ENCODE peak calls at places on chromosomes 7 and 10, in six cellular contexts. One of them, this sample, is unnamed.

GRCh38 chr10:92011560-92012214 is 88.1 kb downstream of the BTAF1 start:
- DNase-seq in HCT116: peak; percentile 69
- DNase-seq in Panc1: peak; percentile 76
- DNase-seq in HepG2: peak; percentile 12
- DNase-seq in SK-N-SH: no peak
- DNase-seq in H1: no peak
- DNase-seq in this sample: peak; percentile 43

GRCh38 chr10:129963076-129963830 is 821 bp downstream of the EBF3 start:
- DNase-seq in HCT116: no peak
- DNase-seq in Panc1: no peak
- DNase-seq in HepG2: no peak
- DNase-seq in SK-N-SH: peak; percentile 64
- DNase-seq in H1: peak; percentile 65
- DNase-seq in this sample: no peak

GRCh38 chr7:113217314-113217713 is 99.0 kb upstream of the SMIM30 start:
- DNase-seq in HCT116: no peak
- DNase-seq in Panc1: no peak
- DNase-seq in HepG2: no peak
- DNase-seq in SK-N-SH: no peak
- DNase-seq in H1: no peak
- DNase-seq in this sample: no peak

GRCh38 chr10:74008212-74008731 is 10.4 kb downstream of the VCL start:
- DNase-seq in HCT116: no peak
- DNase-seq in Panc1: no peak
- DNase-seq in HepG2: no peak
- DNase-seq in SK-N-SH: peak; percentile 24
- DNase-seq in H1: no peak
- DNase-seq in this sample: no peak

GRCh38 chr10:123570051-123570897 is 95.9 kb upstream of the GPR26 start:
- DNase-seq in HCT116: no peak
- DNase-seq in Panc1: no peak
- DNase-seq in HepG2: no peak
- DNase-seq in SK-N-SH: no peak
- DNase-seq in H1: peak; percentile 39
- DNase-seq in this sample: no peak

GRCh38 chr10:14450041-14450491 is 119.3 kb upstream of the FRMD4A start:
- DNase-seq in HCT116: no peak
- DNase-seq in Panc1: no peak
- DNase-seq in HepG2: no peak
- DNase-seq in SK-N-SH: no peak
- DNase-seq in H1: no peak
- DNase-seq in this sample: no peak

GRCh38 chr10:91349381-91349780 is 60.8 kb upstream of the HECTD2 start:
- DNase-seq in HCT116: no peak
- DNase-seq in Panc1: no peak
- DNase-seq in HepG2: no peak
- DNase-seq in SK-N-SH: no peak
- DNase-seq in H1: no peak
- DNase-seq in this sample: no peak

GRCh38 chr7:44283381-44284211 is 41.8 kb downstream of the CAMK2B start:
- DNase-seq in HCT116: no peak
- DNase-seq in Panc1: no peak
- DNase-seq in HepG2: no peak
- DNase-seq in SK-N-SH: peak; percentile 41
- DNase-seq in H1: peak; percentile 38
- DNase-seq in this sample: no peak

GRCh38 chr7:24982917-24983316 is 2.9 kb upstream of the OSBPL3 start:
- DNase-seq in HCT116: no peak
- DNase-seq in Panc1: no peak
- DNase-seq in HepG2: peak; percentile 35
- DNase-seq in SK-N-SH: no peak
- DNase-seq in H1: no peak
- DNase-seq in this sample: no peak

GRCh38 chr10:317219-317868 is 182.1 kb downstream of the ZMYND11 start:
- DNase-seq in HCT116: no peak
- DNase-seq in Panc1: no peak
- DNase-seq in HepG2: no peak
- DNase-seq in SK-N-SH: no peak
- DNase-seq in H1: no peak
- DNase-seq in this sample: no peak

GRCh38 chr10:5921746-5922145 is 31.7 kb downstream of the FBH1 start:
- DNase-seq in HCT116: no peak
- DNase-seq in Panc1: no peak
- DNase-seq in HepG2: no peak
- DNase-seq in SK-N-SH: no peak
- DNase-seq in H1: no peak
- DNase-seq in this sample: no peak

GRCh38 chr10:91683976-91684375 is 51.1 kb upstream of the PPP1R3C start:
- DNase-seq in HCT116: no peak
- DNase-seq in Panc1: peak; percentile 22
- DNase-seq in HepG2: no peak
- DNase-seq in SK-N-SH: no peak
- DNase-seq in H1: no peak
- DNase-seq in this sample: no peak

GRCh38 chr10:3554121-3554522 is 230.9 kb downstream of the KLF6 start:
- DNase-seq in HCT116: no peak
- DNase-seq in Panc1: no peak
- DNase-seq in HepG2: no peak
- DNase-seq in SK-N-SH: no peak
- DNase-seq in H1: no peak
- DNase-seq in this sample: no peak

GRCh38 chr10:103429647-103430046 is 22.5 kb downstream of the CALHM2 start:
- DNase-seq in HCT116: no peak
- DNase-seq in Panc1: no peak
- DNase-seq in HepG2: no peak
- DNase-seq in SK-N-SH: no peak
- DNase-seq in H1: no peak
- DNase-seq in this sample: no peak

GRCh38 chr10:5948999-5949759 is 28.2 kb downstream of the IL15RA start:
- DNase-seq in HCT116: peak; percentile 32
- DNase-seq in Panc1: no peak
- DNase-seq in HepG2: peak; percentile 46
- DNase-seq in SK-N-SH: peak; percentile 65
- DNase-seq in H1: peak; percentile 80
- DNase-seq in this sample: peak; percentile 65

GRCh38 chr7:33905389-33906032 is at the start of gene BMPER:
- DNase-seq in HCT116: no peak
- DNase-seq in Panc1: no peak
- DNase-seq in HepG2: no peak
- DNase-seq in SK-N-SH: peak; percentile 79
- DNase-seq in H1: peak; percentile 67
- DNase-seq in this sample: no peak

GRCh38 chr7:24820730-24821044 is 63.4 kb upstream of the GSDME start:
- DNase-seq in HCT116: no peak
- DNase-seq in Panc1: peak; percentile 51
- DNase-seq in HepG2: peak; percentile 61
- DNase-seq in SK-N-SH: no peak
- DNase-seq in H1: no peak
- DNase-seq in this sample: no peak

GRCh38 chr10:114876602-114877300 is 55.2 kb downstream of the FHIP2A start:
- DNase-seq in HCT116: peak; percentile 74
- DNase-seq in Panc1: no peak
- DNase-seq in HepG2: peak; percentile 57
- DNase-seq in SK-N-SH: peak; percentile 80
- DNase-seq in H1: peak; percentile 87
- DNase-seq in this sample: peak; percentile 43

GRCh38 chr7:124992881-124993562 is 63.4 kb upstream of the POT1 start:
- DNase-seq in HCT116: no peak
- DNase-seq in Panc1: peak; percentile 39
- DNase-seq in HepG2: no peak
- DNase-seq in SK-N-SH: no peak
- DNase-seq in H1: no peak
- DNase-seq in this sample: peak; percentile 19

GRCh38 chr7:42617071-42617705 is 294.7 kb downstream of the C7orf25 start:
- DNase-seq in HCT116: no peak
- DNase-seq in Panc1: no peak
- DNase-seq in HepG2: no peak
- DNase-seq in SK-N-SH: no peak
- DNase-seq in H1: no peak
- DNase-seq in this sample: no peak

GRCh38 chr7:99623091-99623693 is 6.4 kb downstream of the ZSCAN25 start:
- DNase-seq in HCT116: no peak
- DNase-seq in Panc1: no peak
- DNase-seq in HepG2: no peak
- DNase-seq in SK-N-SH: no peak
- DNase-seq in H1: no peak
- DNase-seq in this sample: no peak

GRCh38 chr10:9645404-9645803 is 1372.3 kb upstream of the CELF2 start:
- DNase-seq in HCT116: no peak
- DNase-seq in Panc1: no peak
- DNase-seq in HepG2: no peak
- DNase-seq in SK-N-SH: no peak
- DNase-seq in H1: no peak
- DNase-seq in this sample: no peak

GRCh38 chr7:159126496-159127345 is 17.9 kb downstream of the VIPR2 start:
- DNase-seq in HCT116: no peak
- DNase-seq in Panc1: no peak
- DNase-seq in HepG2: no peak
- DNase-seq in SK-N-SH: no peak
- DNase-seq in H1: no peak
- DNase-seq in this sample: no peak

GRCh38 chr10:51421853-51422252 is 277.5 kb downstream of the CSTF2T start:
- DNase-seq in HCT116: no peak
- DNase-seq in Panc1: no peak
- DNase-seq in HepG2: no peak
- DNase-seq in SK-N-SH: no peak
- DNase-seq in H1: no peak
- DNase-seq in this sample: no peak

GRCh38 chr7:91168766-91169518 is 95.3 kb upstream of the FZD1 start:
- DNase-seq in HCT116: no peak
- DNase-seq in Panc1: no peak
- DNase-seq in HepG2: no peak
- DNase-seq in SK-N-SH: peak; percentile 59
- DNase-seq in H1: no peak
- DNase-seq in this sample: no peak

GRCh38 chr10:4663162-4663992 is 162.6 kb upstream of the AKR1E2 start:
- DNase-seq in HCT116: peak; percentile 97
- DNase-seq in Panc1: peak; percentile 94
- DNase-seq in HepG2: peak; percentile 85
- DNase-seq in SK-N-SH: no peak
- DNase-seq in H1: no peak
- DNase-seq in this sample: peak; percentile 61

GRCh38 chr10:86256690-86257315 is 109.8 kb downstream of the GRID1 start:
- DNase-seq in HCT116: no peak
- DNase-seq in Panc1: no peak
- DNase-seq in HepG2: no peak
- DNase-seq in SK-N-SH: peak; percentile 3
- DNase-seq in H1: peak; percentile 22
- DNase-seq in this sample: no peak

GRCh38 chr7:95324396-95324795 is at the start of gene PON1:
- DNase-seq in HCT116: no peak
- DNase-seq in Panc1: no peak
- DNase-seq in HepG2: no peak
- DNase-seq in SK-N-SH: peak; percentile 35
- DNase-seq in H1: no peak
- DNase-seq in this sample: peak; percentile 13

GRCh38 chr7:87545760-87546159 is 54.9 kb downstream of the ABCB1 start:
- DNase-seq in HCT116: no peak
- DNase-seq in Panc1: no peak
- DNase-seq in HepG2: no peak
- DNase-seq in SK-N-SH: no peak
- DNase-seq in H1: no peak
- DNase-seq in this sample: no peak

GRCh38 chr10:119306514-119306951 is 99.2 kb downstream of the GRK5 start:
- DNase-seq in HCT116: no peak
- DNase-seq in Panc1: no peak
- DNase-seq in HepG2: no peak
- DNase-seq in SK-N-SH: no peak
- DNase-seq in H1: no peak
- DNase-seq in this sample: peak; percentile 50
- TF ChIP-seq SIN3A in HCT116: no peak
- TF ChIP-seq SIN3A in Panc1: no peak
- TF ChIP-seq SIN3A in HepG2: no peak
- TF ChIP-seq SIN3A in SK-N-SH: no peak
- TF ChIP-seq SIN3A in H1: no peak
- TF ChIP-seq SIN3A in this sample: no peak

GRCh38 chr10:88092975-88093374 is 229.6 kb downstream of the PTEN start:
- DNase-seq in HCT116: no peak
- DNase-seq in Panc1: no peak
- DNase-seq in HepG2: no peak
- DNase-seq in SK-N-SH: peak; percentile 41
- DNase-seq in H1: no peak
- DNase-seq in this sample: no peak
- TF ChIP-seq SIN3A in HCT116: no peak
- TF ChIP-seq SIN3A in Panc1: no peak
- TF ChIP-seq SIN3A in HepG2: no peak
- TF ChIP-seq SIN3A in SK-N-SH: no peak
- TF ChIP-seq SIN3A in H1: no peak
- TF ChIP-seq SIN3A in this sample: no peak

GRCh38 chr7:78345979-78346378 is 547.4 kb downstream of the PHTF2 start:
- DNase-seq in HCT116: no peak
- DNase-seq in Panc1: no peak
- DNase-seq in HepG2: no peak
- DNase-seq in SK-N-SH: no peak
- DNase-seq in H1: no peak
- DNase-seq in this sample: no peak
- TF ChIP-seq SIN3A in HCT116: no peak
- TF ChIP-seq SIN3A in Panc1: no peak
- TF ChIP-seq SIN3A in HepG2: no peak
- TF ChIP-seq SIN3A in SK-N-SH: no peak
- TF ChIP-seq SIN3A in H1: no peak
- TF ChIP-seq SIN3A in this sample: no peak

GRCh38 chr7:2040893-2041270 is 191.9 kb downstream of the MAD1L1 start:
- DNase-seq in HCT116: no peak
- DNase-seq in Panc1: no peak
- DNase-seq in HepG2: no peak
- DNase-seq in SK-N-SH: peak; percentile 27
- DNase-seq in H1: no peak
- DNase-seq in this sample: no peak
- TF ChIP-seq SIN3A in HCT116: no peak
- TF ChIP-seq SIN3A in Panc1: no peak
- TF ChIP-seq SIN3A in HepG2: no peak
- TF ChIP-seq SIN3A in SK-N-SH: no peak
- TF ChIP-seq SIN3A in H1: no peak
- TF ChIP-seq SIN3A in this sample: no peak